ENCODE peak calls at places on chromosomes 5 and 9, in seven cellular contexts. F is K562; W is psoas muscle; A is sigmoid colon; Y is naive thymus-derived CD4-positive, alpha-beta T cell; X is dorsolateral prefrontal cortex; K is tibial nerve. S is an unnamed sample.
A peak's percentile ranks its signal among the peaks of the same experiment; 100 is the strongest.

GRCh38 chr5:96014395-96014794 is 52.7 kb upstream of the ELL2 start:
- DNase-seq in F (no peak), W (no peak), A (no peak), Y (no peak), X (no peak), K (no peak), S (no peak)

GRCh38 chr9:426264-426663 is 211.6 kb downstream of the DOCK8 start:
- DNase-seq in F (no peak), W (no peak), A (no peak), Y (no peak), X (no peak), K (no peak), S (no peak)

GRCh38 chr5:174383196-174384178 is 338.0 kb downstream of the NSG2 start:
- DNase-seq in F (no peak), W (no peak), A (no peak), Y (no peak), X (no peak), K (no peak), S (no peak)

GRCh38 chr9:132800038-132800648 is 77.9 kb downstream of the AK8 start:
- DNase-seq in F (peak; percentile 65), W (peak; percentile 51), A (peak; percentile 86), Y (peak; percentile 74), X (peak; percentile 86), K (peak; percentile 75), S (peak; percentile 85)

GRCh38 chr5:36156619-36157018 is 4.7 kb downstream of the SKP2 start:
- DNase-seq in F (no peak), W (no peak), A (no peak), Y (no peak), X (no peak), K (no peak), S (no peak)

GRCh38 chr5:159581502-159582249 is 251.4 kb upstream of the IL12B start:
- DNase-seq in F (no peak), W (no peak), A (no peak), Y (no peak), X (peak; percentile 33), K (no peak), S (peak; percentile 80)

GRCh38 chr5:104643320-104643719 is 1080.7 kb upstream of the NUDT12 start:
- DNase-seq in F (no peak), W (no peak), A (no peak), Y (no peak), X (no peak), K (no peak), S (no peak)

GRCh38 chr9:112754578-112754977 is 4.0 kb downstream of the SNX30 start:
- DNase-seq in F (no peak), W (no peak), A (no peak), Y (peak; percentile 44), X (no peak), K (no peak), S (no peak)

GRCh38 chr5:179806250-179807045 is at the start of gene MGAT4B:
- DNase-seq in F (peak; percentile 82), W (peak; percentile 79), A (peak; percentile 86), Y (peak; percentile 51), X (peak; percentile 82), K (peak; percentile 57), S (peak; percentile 82)

GRCh38 chr5:113487411-113487778 is 858 bp downstream of the MCC start:
- DNase-seq in F (no peak), W (no peak), A (no peak), Y (peak; percentile 4), X (no peak), K (no peak), S (no peak)

GRCh38 chr5:91651704-91652103 is 268.6 kb upstream of the ARRDC3 start:
- DNase-seq in F (no peak), W (no peak), A (no peak), Y (no peak), X (no peak), K (no peak), S (no peak)

GRCh38 chr5:31404325-31404724 is 127.6 kb downstream of the DROSHA start:
- DNase-seq in F (no peak), W (no peak), A (no peak), Y (no peak), X (no peak), K (no peak), S (no peak)

GRCh38 chr9:21801683-21802417 is 586 bp upstream of the MTAP start:
- DNase-seq in F (no peak), W (peak; percentile 73), A (peak; percentile 92), Y (no peak), X (peak; percentile 53), K (peak; percentile 59), S (peak; percentile 67)

GRCh38 chr9:99752710-99753109 is 69.0 kb upstream of the NR4A3 start:
- DNase-seq in F (no peak), W (no peak), A (no peak), Y (no peak), X (no peak), K (no peak), S (no peak)

GRCh38 chr5:154653764-154654483 is 101.3 kb upstream of the LARP1 start:
- DNase-seq in F (peak; percentile 99), W (no peak), A (no peak), Y (no peak), X (no peak), K (no peak), S (no peak)

GRCh38 chr9:96367943-96368342 is 15.6 kb downstream of the SLC35D2 start:
- DNase-seq in F (no peak), W (no peak), A (no peak), Y (no peak), X (no peak), K (no peak), S (no peak)

GRCh38 chr5:71475788-71476384 is 20.4 kb downstream of the BDP1 start:
- DNase-seq in F (peak; percentile 53), W (no peak), A (no peak), Y (peak; percentile 15), X (no peak), K (no peak), S (no peak)

GRCh38 chr5:151151263-151151660 is 6.3 kb downstream of the ANXA6 start:
- DNase-seq in F (no peak), W (no peak), A (no peak), Y (peak; percentile 23), X (no peak), K (no peak), S (no peak)

GRCh38 chr5:173781826-173782670 is 106.1 kb upstream of the CPEB4 start:
- DNase-seq in F (peak; percentile 72), W (peak; percentile 85), A (peak; percentile 90), Y (peak; percentile 60), X (peak; percentile 70), K (peak; percentile 81), S (peak; percentile 97)

GRCh38 chr5:64074533-64074932 is 91.1 kb upstream of the RNF180 start:
- DNase-seq in F (peak; percentile 37), W (no peak), A (no peak), Y (no peak), X (no peak), K (no peak), S (peak; percentile 4)

GRCh38 chr5:170100051-170100943 is 5.4 kb upstream of the FOXI1 start:
- DNase-seq in F (peak; percentile 46), W (peak; percentile 52), A (peak; percentile 84), Y (peak; percentile 67), X (peak; percentile 49), K (peak; percentile 92), S (peak; percentile 91)

GRCh38 chr5:171494452-171495121 is 75.1 kb downstream of the FGF18 start:
- DNase-seq in F (peak; percentile 89), W (peak; percentile 71), A (peak; percentile 82), Y (no peak), X (no peak), K (peak; percentile 72), S (peak; percentile 80)

GRCh38 chr5:75616286-75616810 is 5.1 kb downstream of the ANKDD1B start:
- DNase-seq in F (no peak), W (no peak), A (no peak), Y (no peak), X (no peak), K (no peak), S (no peak)
- H3K27ac ChIP-seq in F (peak overlapping the region; percentile 44), W (no peak overlapping the region), A (no peak overlapping the region), Y (no peak overlapping the region), X (peak overlapping the region; percentile 21), K (peak overlapping the region; percentile 67), S (peak overlapping the region; percentile 20)

GRCh38 chr9:134324359-134325095 is 1.7 kb upstream of the RXRA start:
- DNase-seq in F (no peak), W (peak; percentile 25), A (peak; percentile 72), Y (no peak), X (no peak), K (no peak), S (peak; percentile 28)
- H3K27ac ChIP-seq in F (no peak overlapping the region), W (peak overlapping the region; percentile 98), A (peak overlapping the region; percentile 100), Y (no peak overlapping the region), X (peak overlapping the region; percentile 79), K (peak overlapping the region; percentile 94), S (peak overlapping the region; percentile 92)

GRCh38 chr9:136900988-136901515 is 14.7 kb downstream of the TRAF2 start:
- DNase-seq in F (no peak), W (no peak), A (no peak), Y (no peak), X (no peak), K (no peak), S (no peak)

GRCh38 chr9:136903041-136903554 is 16.8 kb downstream of the TRAF2 start:
- DNase-seq in F (no peak), W (no peak), A (no peak), Y (no peak), X (no peak), K (no peak), S (no peak)

GRCh38 chr9:136901516-136902258 is 15.4 kb downstream of the TRAF2 start:
- DNase-seq in F (no peak), W (no peak), A (no peak), Y (peak; percentile 58), X (no peak), K (no peak), S (peak; percentile 35)

GRCh38 chr9:136900556-136900955 is 14.2 kb downstream of the TRAF2 start:
- DNase-seq in F (no peak), W (no peak), A (no peak), Y (no peak), X (no peak), K (no peak), S (no peak)

DNA sequence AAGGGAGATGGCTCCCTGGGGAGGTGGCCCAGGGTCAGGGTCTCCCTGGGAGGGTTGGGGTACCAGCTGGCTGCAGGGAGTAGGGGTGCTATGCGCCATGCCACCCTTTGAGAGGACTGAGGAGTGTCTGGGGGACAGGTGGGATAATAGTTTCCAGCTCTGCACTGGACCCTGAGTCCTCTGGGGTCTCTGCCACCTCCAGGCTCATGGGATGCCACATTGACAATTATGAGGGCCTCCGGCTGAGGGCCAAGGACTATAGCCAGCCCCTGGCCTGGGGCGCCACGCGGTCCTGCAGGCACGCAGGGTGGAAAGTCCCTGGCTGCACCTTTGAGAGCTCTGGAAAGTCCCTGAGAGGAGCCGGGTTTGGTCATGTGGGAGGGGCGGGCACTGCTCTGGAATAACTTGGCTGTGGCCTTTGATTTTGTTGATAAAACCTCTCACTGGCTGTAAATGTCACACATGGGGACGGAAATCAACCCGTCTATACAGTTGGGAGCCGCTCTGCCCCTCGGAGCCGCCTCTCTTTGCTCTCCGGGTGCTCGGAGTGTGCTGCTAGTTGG is 16.0 kb downstream of the TRAF2 start:
- DNase-seq in F (no peak), W (peak; percentile 59), A (peak; percentile 78), Y (peak; percentile 77), X (no peak), K (peak; percentile 9), S (peak; percentile 88)
- H3K27ac ChIP-seq in F (no peak overlapping the region), W (peak overlapping the region; percentile 92), A (peak overlapping the region; percentile 76), Y (peak overlapping the region; percentile 76), X (no peak overlapping the region), K (peak overlapping the region; percentile 86), S (peak overlapping the region; percentile 88)

DNA sequence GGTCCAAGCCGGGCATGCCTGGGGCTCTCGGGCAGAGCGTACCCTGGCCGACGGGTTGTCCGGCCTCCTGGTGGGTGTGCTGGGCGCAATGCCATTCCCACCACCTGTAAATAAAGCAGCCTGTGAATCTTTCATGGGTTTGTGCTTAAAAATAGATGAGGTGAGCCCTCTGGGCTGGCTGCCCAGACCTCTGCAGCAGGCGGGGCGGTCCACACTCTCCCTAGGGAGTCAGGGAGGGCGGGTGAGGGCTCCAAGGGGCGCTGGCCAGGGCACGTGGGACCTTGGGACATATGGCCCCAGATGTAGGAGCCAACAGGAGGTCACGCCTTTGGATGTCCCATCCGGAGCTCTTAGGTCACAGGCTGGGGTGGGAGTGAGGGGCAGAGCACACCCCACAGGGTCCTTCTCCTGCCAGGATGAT is 3.6 kb upstream of the AGPAT2 start:
- DNase-seq in F (no peak), W (peak; percentile 66), A (peak; percentile 80), Y (no peak), X (no peak), K (no peak), S (no peak)
- H3K27ac ChIP-seq in F (no peak overlapping the region), W (peak overlapping the region; percentile 93), A (peak overlapping the region; percentile 78), Y (no peak overlapping the region), X (no peak overlapping the region), K (no peak overlapping the region), S (no peak overlapping the region)

S was measured in adrenal gland.